ENCODE peak calls at places on chromosomes 1 and 21, in four cellular contexts. N is stimulated activated CD8-positive, alpha-beta memory T cell treated with anti-CD3 and anti-CD28 coated beads, Interleukin-15, amount 100 ng/mL, for 1 hour; L is GM04503; C is NCI-H82. W is an unnamed sample.

GRCh38 chr1:116322752-116323405 is 50.2 kb upstream of the ATP1A1 start:
- DNase-seq in N (no peak), L (no peak), C (no peak), W (no peak)

GRCh38 chr1:156880473-156880872 is 13.0 kb upstream of the PEAR1 start:
- DNase-seq in N (no peak), L (no peak), C (peak), W (no peak)

GRCh38 chr1:206982216-206982615 is 12.0 kb upstream of the FCAMR start:
- DNase-seq in N (peak), L (no peak), C (peak), W (peak)

GRCh38 chr1:184836934-184837698 is 82.5 kb upstream of the EDEM3 start:
- DNase-seq in N (no peak), L (no peak), C (no peak), W (no peak)

GRCh38 chr1:9593492-9594465 is 5.1 kb downstream of the TMEM201 start:
- DNase-seq in N (no peak), L (peak), C (peak), W (peak)

GRCh38 chr1:198179556-198179981 is 22.8 kb downstream of the NEK7 start:
- DNase-seq in N (no peak), L (no peak), C (no peak), W (no peak)

GRCh38 chr1:6245086-6245868 is 1.3 kb downstream of the HES3 start:
- DNase-seq in N (peak), L (no peak), C (peak), W (peak)

GRCh38 chr1:162373541-162374375 is 2.9 kb downstream of the SPATA46 start:
- DNase-seq in N (no peak), L (no peak), C (no peak), W (peak)

GRCh38 chr1:240385985-240386978 is 225.7 kb downstream of the GREM2 start:
- DNase-seq in N (no peak), L (peak), C (no peak), W (peak)

GRCh38 chr21:44920694-44921604 is at the start of gene ITGB2:
- DNase-seq in N (no peak), L (no peak), C (no peak), W (no peak)

GRCh38 chr1:54791880-54792522 is 9.1 kb downstream of the TTC22 start:
- DNase-seq in N (no peak), L (no peak), C (peak), W (peak)

GRCh38 chr1:94757931-94758330 is 62.2 kb upstream of the SLC44A3 start:
- DNase-seq in N (no peak), L (no peak), C (peak), W (no peak)

GRCh38 chr1:115301438-115302020 is 36.5 kb downstream of the NGF start:
- DNase-seq in N (no peak), L (no peak), C (no peak), W (no peak)

W was measured in A549.